ENCODE peak calls at places on chromosomes 1 and 21, in four cellular contexts. E is HepG2, B is K562, U is GM12878. L is an unnamed sample.

GRCh38 chr1:230758705-230759354 is 11.6 kb downstream of the CAPN9 start:
- DNase-seq in E (no peak), B (no peak), U (no peak), L (no peak)

GRCh38 chr21:44282370-44282769 is 3.3 kb upstream of the AIRE start:
- DNase-seq in E (no peak), B (no peak), U (no peak), L (no peak)

GRCh38 chr1:35288761-35289160 is 20.3 kb downstream of the ZMYM4 start:
- DNase-seq in E (peak), B (no peak), U (no peak), L (no peak)

GRCh38 chr1:174013864-174014418 is 8.2 kb downstream of the RC3H1 start:
- DNase-seq in E (peak), B (no peak), U (no peak), L (no peak)

GRCh38 chr21:32073593-32073992 is 200.8 kb downstream of the HUNK start:
- DNase-seq in E (no peak), B (no peak), U (no peak), L (no peak)

GRCh38 chr1:222096883-222097282 is 355.0 kb upstream of the DUSP10 start:
- DNase-seq in E (no peak), B (no peak), U (no peak), L (no peak)

GRCh38 chr1:54229281-54229891 is 29.4 kb downstream of the MRPL37 start:
- DNase-seq in E (peak), B (peak), U (no peak), L (no peak)

GRCh38 chr1:111956155-111956817 is 33.2 kb downstream of the KCND3 start:
- DNase-seq in E (no peak), B (no peak), U (no peak), L (no peak)

GRCh38 chr1:65112811-65113210 is 35.2 kb upstream of the AK4 start:
- DNase-seq in E (no peak), B (no peak), U (no peak), L (no peak)

GRCh38 chr1:53947172-53947835 is 1.2 kb downstream of the LRRC42 start:
- DNase-seq in E (no peak), B (peak), U (no peak), L (no peak)

GRCh38 chr1:184745110-184745509 is 9.5 kb downstream of the EDEM3 start:
- DNase-seq in E (no peak), B (no peak), U (no peak), L (no peak)

GRCh38 chr21:28521932-28522826 is 470.5 kb downstream of the LTN1 start:
- DNase-seq in E (no peak), B (no peak), U (no peak), L (no peak)

GRCh38 chr1:25064465-25065238 is 134.6 kb upstream of the RUNX3 start:
- DNase-seq in E (no peak), B (no peak), U (no peak), L (no peak)

GRCh38 chr21:39319251-39319756 is 5.9 kb upstream of the BRWD1 start:
- DNase-seq in E (no peak), B (no peak), U (no peak), L (no peak)

GRCh38 chr1:204653590-204654340 is 31.8 kb downstream of the LRRN2 start:
- DNase-seq in E (no peak), B (no peak), U (no peak), L (no peak)
- TF ChIP-seq CREB1 in E (no peak), B (no peak), U (no peak), L (no peak)

GRCh38 chr1:226447932-226448670 is 40.2 kb upstream of the PARP1 start:
- DNase-seq in E (no peak), B (no peak), U (no peak), L (no peak)
- TF ChIP-seq ESRRA in E (no peak), B (no peak), U (no peak), L (no peak)

GRCh38 chr1:14767075-14767474 is 168.6 kb downstream of the KAZN start:
- DNase-seq in E (no peak), B (peak), U (no peak), L (no peak)

GRCh38 chr1:14765773-14766172 is 167.3 kb downstream of the KAZN start:
- DNase-seq in E (no peak), B (no peak), U (no peak), L (no peak)

GRCh38 chr1:14763977-14764376 is 165.5 kb downstream of the KAZN start:
- DNase-seq in E (no peak), B (no peak), U (no peak), L (no peak)

GRCh38 chr1:14769486-14770274 is 171.2 kb downstream of the KAZN start:
- DNase-seq in E (no peak), B (no peak), U (no peak), L (peak)

DNA sequence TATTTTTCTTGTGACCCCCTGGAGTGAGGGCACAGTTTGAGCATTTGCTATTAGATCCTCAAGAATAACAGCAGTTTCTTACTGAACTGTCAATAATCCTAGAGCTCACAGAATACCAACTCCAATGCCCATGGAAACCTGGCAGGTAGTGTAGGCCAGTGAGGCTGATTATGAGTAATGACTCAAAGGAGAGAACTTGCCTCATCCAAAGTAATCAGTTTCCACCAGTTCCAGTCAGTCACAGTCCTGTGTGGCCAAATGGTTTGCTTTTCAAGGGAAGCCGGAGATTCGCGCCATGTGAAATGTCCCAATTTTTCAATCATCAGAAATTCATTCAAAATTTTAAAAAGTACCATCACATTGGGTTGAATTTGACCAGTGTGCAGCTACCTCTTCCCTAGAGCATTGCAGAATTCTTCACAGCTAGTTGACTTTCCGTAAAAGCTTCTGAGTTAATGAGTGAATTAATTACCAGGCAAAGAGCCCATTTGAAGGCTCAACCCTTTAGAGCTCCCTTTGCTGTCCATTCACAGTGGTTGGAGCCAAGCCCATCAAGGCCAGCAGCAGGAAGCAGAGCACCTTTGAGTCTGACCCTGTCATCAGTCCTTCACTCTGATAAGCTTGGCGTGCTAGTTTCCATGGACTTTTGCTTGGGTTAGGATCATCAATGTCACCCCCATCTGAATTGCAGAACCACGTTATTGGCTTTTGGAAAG is 170.3 kb downstream of the KAZN start:
- DNase-seq in E (no peak), B (no peak), U (no peak), L (no peak)
- TF ChIP-seq CREB1 in E (no peak), B (no peak), U (no peak), L (no peak)

DNA sequence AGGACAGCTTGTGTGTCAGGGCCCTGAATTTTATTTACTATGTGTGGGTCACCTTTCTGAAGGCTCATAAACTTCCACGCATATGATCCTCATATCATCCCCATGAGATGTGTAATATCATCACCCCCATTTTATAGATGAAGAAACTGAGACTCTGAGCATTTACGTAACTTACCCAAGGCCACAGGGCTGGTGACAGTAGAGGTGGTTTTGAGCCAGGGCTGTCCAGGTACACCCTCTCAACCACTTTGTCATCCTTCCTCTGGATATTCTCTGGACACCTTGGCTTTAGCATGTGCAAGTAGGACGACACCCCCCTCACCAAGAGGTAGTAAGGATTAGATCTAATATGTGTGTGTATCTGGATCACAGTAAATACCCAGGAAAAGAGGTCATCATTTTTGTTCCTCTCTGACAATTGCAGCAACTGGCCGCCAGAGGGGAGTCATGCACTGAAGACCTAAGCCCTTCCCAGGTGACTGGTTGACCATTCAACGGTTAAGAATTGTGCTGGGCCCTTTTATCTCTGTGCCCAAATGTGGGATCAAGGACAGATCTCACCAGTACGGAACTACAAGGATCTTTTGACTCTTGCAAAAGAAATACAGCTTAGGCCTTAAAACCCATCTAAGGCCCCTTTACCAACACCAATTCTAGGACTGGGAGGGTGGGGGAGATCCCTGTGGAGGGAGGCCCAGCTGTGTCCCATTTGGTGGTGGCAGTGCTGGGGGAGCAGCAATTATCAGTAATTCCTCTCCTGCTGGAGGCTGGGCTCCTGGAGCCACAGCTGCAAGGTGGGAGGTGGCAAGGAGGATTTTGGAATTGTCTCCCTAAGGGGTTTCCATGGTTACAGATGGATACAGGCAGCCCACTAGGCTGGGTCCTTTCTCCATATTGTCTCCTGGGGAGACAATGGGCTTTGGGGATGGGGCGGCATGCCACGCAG is 13.7 kb upstream of the E2F2 start:
- DNase-seq in E (peak), B (peak), U (no peak), L (peak)
- TF ChIP-seq ESRRA in E (no peak), B (peak), U (no peak), L (no peak)

DNA sequence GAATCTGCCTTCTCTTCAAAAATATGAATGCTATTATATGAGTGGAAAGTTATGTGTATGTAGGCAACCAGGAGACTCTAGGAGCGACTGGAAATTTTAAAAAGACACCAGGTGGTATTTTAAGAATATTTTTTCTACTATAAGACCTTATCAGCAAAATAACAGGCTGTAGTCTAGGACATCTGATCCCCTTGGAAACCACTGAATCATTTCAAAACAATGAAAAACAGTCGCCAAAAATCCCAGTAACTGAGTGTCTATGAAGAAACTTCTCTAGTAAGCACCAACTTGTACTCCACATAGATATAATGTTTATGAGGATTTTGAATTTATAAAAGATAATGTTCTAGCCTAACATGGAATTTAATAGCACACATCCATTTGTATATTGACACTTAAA is 358.5 kb downstream of the GPATCH2 start:
- DNase-seq in E (no peak), B (no peak), U (no peak), L (no peak)
- TF ChIP-seq CREB1 in E (no peak), B (no peak), U (no peak), L (no peak)

DNA sequence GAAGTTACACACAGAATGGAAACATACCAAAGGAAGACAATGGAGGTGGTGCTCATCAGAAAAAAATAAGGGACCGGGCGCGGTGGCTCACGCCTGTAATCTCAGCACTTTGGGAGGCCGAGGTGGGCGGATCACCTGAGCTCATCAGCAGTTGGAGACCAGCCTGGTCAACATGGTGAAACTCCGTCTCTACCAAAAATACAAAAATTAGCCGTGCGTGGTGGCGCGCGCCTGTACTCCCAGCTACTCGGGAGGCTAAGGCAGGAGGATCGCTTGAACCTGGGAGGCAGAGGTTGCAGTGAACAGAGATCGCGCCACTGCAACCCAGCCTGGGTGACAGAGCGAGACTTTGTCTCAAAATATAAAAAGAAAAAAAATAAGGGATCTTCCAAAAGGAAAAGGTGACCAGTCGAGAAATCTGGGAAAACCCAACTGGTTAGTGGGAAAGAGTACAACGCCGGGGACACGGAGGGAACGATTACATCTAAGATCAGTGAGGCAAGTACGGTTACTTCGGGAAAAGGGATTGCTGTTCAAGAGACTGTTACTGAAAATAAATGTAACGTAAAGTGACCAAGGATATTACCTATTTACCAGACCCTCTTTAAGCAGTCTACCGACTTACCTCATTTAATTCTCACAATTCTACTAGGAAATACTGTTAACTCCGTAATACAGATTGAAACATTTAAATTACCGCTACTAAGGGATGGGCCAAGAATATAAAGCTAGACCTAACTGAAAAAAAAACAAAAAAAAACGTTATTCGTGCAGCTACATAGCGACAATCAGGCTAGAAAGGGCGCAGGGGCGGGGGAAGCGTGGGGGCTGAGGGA is 822 bp downstream of the CCT3 start:
- DNase-seq in E (no peak), B (peak), U (no peak), L (no peak)
- TF ChIP-seq ESRRA in E (no peak), B (no peak), U (no peak), L (no peak)